ENCODE peak calls at places on chromosomes 13 and 19, in eight cellular contexts. M is G401; D is COR-L47; N is lung microvascular endothelial cell; F is stimulated activated CD8-positive, alpha-beta memory T cell treated with anti-CD3 and anti-CD28 coated beads, Interleukin-7, amount 100 ng/mL, for 1 hour; A is WTC11; H is dermis microvascular lymphatic vessel endothelial cell; E is nucleus accumbens. B is an unnamed sample.

GRCh38 chr13:32408296-32408998 is 19.5 kb downstream of the N4BP2L1 start:
- DNase-seq in M (no peak), D (peak), N (no peak), F (no peak), A (no peak), H (no peak), E (no peak), B (no peak)

GRCh38 chr19:27392027-27392632 is 1820.8 kb downstream of the UQCRFS1 start:
- DNase-seq in M (no peak), D (no peak), N (no peak), F (no peak), A (no peak), H (no peak), E (no peak), B (no peak)

GRCh38 chr13:94667190-94667589 is 45.2 kb downstream of the SOX21 start:
- DNase-seq in M (no peak), D (no peak), N (no peak), F (no peak), A (no peak), H (no peak), E (no peak), B (no peak)

GRCh38 chr13:31225180-31225579 is 25.4 kb downstream of the B3GLCT start:
- DNase-seq in M (no peak), D (no peak), N (no peak), F (no peak), A (no peak), H (no peak), E (no peak), B (no peak)

GRCh38 chr13:97460004-97460756 is 26.2 kb downstream of the RAP2A start:
- DNase-seq in M (no peak), D (no peak), N (no peak), F (no peak), A (no peak), H (no peak), E (no peak), B (no peak)

GRCh38 chr19:56639217-56639616 is 3.7 kb upstream of the SMIM17 start:
- DNase-seq in M (no peak), D (no peak), N (peak), F (no peak), A (no peak), H (no peak), E (no peak), B (no peak)

GRCh38 chr19:7242601-7243258 is 51.5 kb downstream of the INSR start:
- DNase-seq in M (no peak), D (no peak), N (no peak), F (no peak), A (no peak), H (no peak), E (no peak), B (no peak)

GRCh38 chr13:113374511-113375175 is 10.7 kb upstream of the GRTP1 start:
- DNase-seq in M (no peak), D (no peak), N (no peak), F (no peak), A (no peak), H (no peak), E (no peak), B (no peak)

GRCh38 chr13:106072014-106072413 is 463.4 kb downstream of the EFNB2 start:
- DNase-seq in M (no peak), D (no peak), N (no peak), F (no peak), A (no peak), H (no peak), E (no peak), B (no peak)

GRCh38 chr19:45428385-45429231 is 4.9 kb upstream of the ERCC1 start:
- DNase-seq in M (no peak), D (no peak), N (peak), F (no peak), A (peak), H (no peak), E (no peak), B (no peak)

GRCh38 chr19:2952953-2953481 is 8.2 kb upstream of the ZNF77 start:
- DNase-seq in M (no peak), D (no peak), N (no peak), F (no peak), A (no peak), H (no peak), E (no peak), B (no peak)

GRCh38 chr13:38735655-38736440 is 49.0 kb downstream of the FREM2 start:
- DNase-seq in M (no peak), D (no peak), N (no peak), F (no peak), A (no peak), H (no peak), E (no peak), B (no peak)

GRCh38 chr13:101026736-101027398 is 352.3 kb upstream of the TMTC4 start:
- DNase-seq in M (no peak), D (no peak), N (no peak), F (no peak), A (no peak), H (no peak), E (no peak), B (no peak)

GRCh38 chr19:49113762-49114629 is at the start of gene LIN7B:
- DNase-seq in M (peak), D (peak), N (peak), F (peak), A (peak), H (peak), E (peak), B (no peak)

GRCh38 chr13:99158846-99159245 is 41.8 kb upstream of the UBAC2 start:
- DNase-seq in M (no peak), D (no peak), N (no peak), F (no peak), A (no peak), H (no peak), E (no peak), B (no peak)

GRCh38 chr13:110113284-110113764 is 193.6 kb downstream of the COL4A1 start:
- DNase-seq in M (no peak), D (no peak), N (no peak), F (no peak), A (no peak), H (no peak), E (no peak), B (no peak)

GRCh38 chr19:5676105-5676671 is 4.1 kb downstream of the MICOS13 start:
- DNase-seq in M (no peak), D (no peak), N (no peak), F (no peak), A (no peak), H (no peak), E (no peak), B (no peak)

GRCh38 chr19:50790898-50791562 is 815 bp downstream of the ACP4 start:
- DNase-seq in M (no peak), D (no peak), N (no peak), F (no peak), A (no peak), H (no peak), E (no peak), B (no peak)

GRCh38 chr19:48403606-48404005 is 10.1 kb downstream of the GRIN2D start:
- DNase-seq in M (peak), D (peak), N (peak), F (no peak), A (peak), H (peak), E (no peak), B (no peak)

GRCh38 chr19:17303940-17304267 is 679 bp upstream of the ABHD8 start:
- DNase-seq in M (no peak), D (no peak), N (no peak), F (no peak), A (no peak), H (no peak), E (no peak), B (no peak)